ENCODE peak calls at places on chromosomes 2 and 18, in ten cellular contexts. W is AG08396, T is HTR-8/SVneo, X is transverse colon, S is GM12878, D is ecto neural progenitor cell, L is left ventricle myocardium inferior, E is A172, P is SHP77, M is HT-29. F is an unnamed sample.

GRCh38 chr2:38750793-38751042 is 443 bp downstream of the SRSF7 start:
- DNase-seq in X (peak), T (peak), L (peak), P (no peak), S (no peak), E (no peak), W (peak), M (peak), D (no peak), F (no peak)

GRCh38 chr2:205556841-205557539 is 125.3 kb upstream of the NRP2 start:
- DNase-seq in W (no peak), E (no peak), S (no peak), M (no peak), P (no peak), D (no peak), L (no peak), T (no peak), X (no peak), F (no peak)

GRCh38 chr2:20771296-20771695 is 51.6 kb downstream of the LDAH start:
- DNase-seq in X (no peak), T (no peak), E (no peak), D (no peak), W (no peak), L (no peak), M (no peak), P (no peak), S (no peak), F (no peak)

GRCh38 chr2:135676031-135676430 is 65.6 kb upstream of the UBXN4 start:
- DNase-seq in P (no peak), M (no peak), X (no peak), D (no peak), W (no peak), E (no peak), S (no peak), L (no peak), T (no peak), F (no peak)

GRCh38 chr2:216298719-216299118 is 73.6 kb downstream of the MARCHF4 start:
- DNase-seq in L (no peak), D (no peak), X (no peak), E (peak), W (peak), T (peak), S (no peak), M (no peak), P (no peak), F (peak)

GRCh38 chr2:231597014-231597611 is 4.4 kb downstream of the TEX44 start:
- DNase-seq in P (no peak), W (peak), E (no peak), L (peak), D (no peak), X (no peak), S (peak), M (no peak), T (no peak), F (no peak)

GRCh38 chr18:28109781-28110460 is 67.0 kb downstream of the CDH2 start:
- DNase-seq in D (no peak), P (no peak), T (no peak), W (no peak), S (no peak), M (no peak), X (no peak), E (no peak), L (no peak), F (no peak)

GRCh38 chr2:5940596-5941535 is 248.7 kb downstream of the SOX11 start:
- DNase-seq in M (no peak), L (no peak), E (no peak), W (no peak), X (no peak), P (no peak), S (no peak), D (no peak), T (no peak), F (no peak)

GRCh38 chr2:65383571-65384488 is 48.6 kb downstream of the SPRED2 start:
- DNase-seq in P (no peak), M (peak), W (no peak), L (no peak), T (no peak), X (no peak), S (no peak), D (no peak), E (no peak), F (no peak)

GRCh38 chr2:11681722-11682589 is 12.0 kb upstream of the NTSR2 start:
- DNase-seq in W (peak), X (peak), S (no peak), E (peak), P (peak), L (no peak), T (peak), D (peak), M (peak), F (no peak)

GRCh38 chr18:34222025-34222395 is 2.7 kb downstream of the NOL4 start:
- DNase-seq in T (no peak), M (no peak), L (no peak), P (peak), D (peak), S (no peak), W (no peak), X (no peak), E (no peak), F (no peak)

GRCh38 chr2:222568866-222569265 is 87.0 kb downstream of the FARSB start:
- DNase-seq in D (no peak), E (peak), T (no peak), X (no peak), W (peak), L (peak), P (no peak), M (no peak), S (no peak), F (no peak)